ENCODE peak calls at places on chromosomes 1 and 21, in six cellular contexts. One of them, this sample, is unnamed.

GRCh38 chr1:1290238-1290731 is 10.0 kb downstream of the SCNN1D start:
- DNase-seq in OCI-LY7: peak; percentile 44
- DNase-seq in cardiac muscle cell: peak; percentile 56
- DNase-seq in fibroblast of mammary gland: no peak
- DNase-seq in HFF-Myc: no peak
- DNase-seq in mammary epithelial cell: no peak
- DNase-seq in this sample: peak; percentile 5

GRCh38 chr1:86757272-86757984 is 53.1 kb downstream of the SH3GLB1 start:
- DNase-seq in OCI-LY7: no peak
- DNase-seq in cardiac muscle cell: no peak
- DNase-seq in fibroblast of mammary gland: peak; percentile 80
- DNase-seq in HFF-Myc: no peak
- DNase-seq in mammary epithelial cell: peak; percentile 41
- DNase-seq in this sample: peak; percentile 72

GRCh38 chr1:99728494-99729235 is 37.8 kb downstream of the FRRS1 start:
- DNase-seq in OCI-LY7: peak; percentile 22
- DNase-seq in cardiac muscle cell: peak; percentile 9
- DNase-seq in fibroblast of mammary gland: peak; percentile 59
- DNase-seq in HFF-Myc: no peak
- DNase-seq in mammary epithelial cell: peak; percentile 12
- DNase-seq in this sample: no peak

GRCh38 chr1:169027607-169028320 is 78.7 kb upstream of the ATP1B1 start:
- DNase-seq in OCI-LY7: no peak
- DNase-seq in cardiac muscle cell: peak; percentile 81
- DNase-seq in fibroblast of mammary gland: no peak
- DNase-seq in HFF-Myc: no peak
- DNase-seq in mammary epithelial cell: no peak
- DNase-seq in this sample: no peak

GRCh38 chr1:171292799-171293198 is 21.2 kb upstream of the FMO4 start:
- DNase-seq in OCI-LY7: no peak
- DNase-seq in cardiac muscle cell: no peak
- DNase-seq in fibroblast of mammary gland: peak; percentile 96
- DNase-seq in HFF-Myc: peak; percentile 97
- DNase-seq in mammary epithelial cell: no peak
- DNase-seq in this sample: peak; percentile 18

GRCh38 chr21:36079010-36079649 is 9.3 kb downstream of the CBR1 start:
- DNase-seq in OCI-LY7: no peak
- DNase-seq in cardiac muscle cell: no peak
- DNase-seq in fibroblast of mammary gland: no peak
- DNase-seq in HFF-Myc: no peak
- DNase-seq in mammary epithelial cell: no peak
- DNase-seq in this sample: no peak

GRCh38 chr21:42102063-42102462 is 30.9 kb downstream of the UMODL1 start:
- DNase-seq in OCI-LY7: no peak
- DNase-seq in cardiac muscle cell: no peak
- DNase-seq in fibroblast of mammary gland: no peak
- DNase-seq in HFF-Myc: no peak
- DNase-seq in mammary epithelial cell: peak; percentile 64
- DNase-seq in this sample: peak; percentile 34

GRCh38 chr1:223421676-223422075 is 28.5 kb downstream of the CCDC185 start:
- DNase-seq in OCI-LY7: no peak
- DNase-seq in cardiac muscle cell: no peak
- DNase-seq in fibroblast of mammary gland: no peak
- DNase-seq in HFF-Myc: no peak
- DNase-seq in mammary epithelial cell: peak; percentile 84
- DNase-seq in this sample: no peak

GRCh38 chr1:31752258-31752657 is 11.9 kb downstream of the ADGRB2 start:
- DNase-seq in OCI-LY7: no peak
- DNase-seq in cardiac muscle cell: peak; percentile 50
- DNase-seq in fibroblast of mammary gland: no peak
- DNase-seq in HFF-Myc: no peak
- DNase-seq in mammary epithelial cell: no peak
- DNase-seq in this sample: no peak

GRCh38 chr1:10908266-10908665 is 104.2 kb upstream of the TARDBP start:
- DNase-seq in OCI-LY7: no peak
- DNase-seq in cardiac muscle cell: no peak
- DNase-seq in fibroblast of mammary gland: no peak
- DNase-seq in HFF-Myc: no peak
- DNase-seq in mammary epithelial cell: no peak
- DNase-seq in this sample: no peak

GRCh38 chr1:65009176-65009575 is 42.8 kb upstream of the JAK1 start:
- DNase-seq in OCI-LY7: no peak
- DNase-seq in cardiac muscle cell: no peak
- DNase-seq in fibroblast of mammary gland: no peak
- DNase-seq in HFF-Myc: no peak
- DNase-seq in mammary epithelial cell: no peak
- DNase-seq in this sample: no peak

GRCh38 chr1:200075938-200076546 is 48.5 kb downstream of the NR5A2 start:
- DNase-seq in OCI-LY7: no peak
- DNase-seq in cardiac muscle cell: no peak
- DNase-seq in fibroblast of mammary gland: peak; percentile 60
- DNase-seq in HFF-Myc: peak; percentile 43
- DNase-seq in mammary epithelial cell: peak; percentile 49
- DNase-seq in this sample: peak; percentile 80

GRCh38 chr1:156247460-156248322 is at the start of gene PAQR6:
- DNase-seq in OCI-LY7: no peak
- DNase-seq in cardiac muscle cell: no peak
- DNase-seq in fibroblast of mammary gland: no peak
- DNase-seq in HFF-Myc: no peak
- DNase-seq in mammary epithelial cell: no peak
- DNase-seq in this sample: no peak

GRCh38 chr1:27960762-27961645 is 1.2 kb downstream of the XKR8 start:
- DNase-seq in OCI-LY7: no peak
- DNase-seq in cardiac muscle cell: no peak
- DNase-seq in fibroblast of mammary gland: peak; percentile 24
- DNase-seq in HFF-Myc: no peak
- DNase-seq in mammary epithelial cell: peak; percentile 10
- DNase-seq in this sample: no peak

GRCh38 chr1:189970331-189971230 is 507.1 kb downstream of the BRINP3 start:
- DNase-seq in OCI-LY7: no peak
- DNase-seq in cardiac muscle cell: no peak
- DNase-seq in fibroblast of mammary gland: no peak
- DNase-seq in HFF-Myc: no peak
- DNase-seq in mammary epithelial cell: peak; percentile 0
- DNase-seq in this sample: no peak

GRCh38 chr21:44989943-44990780 is 50.3 kb downstream of the SLX9 start:
- DNase-seq in OCI-LY7: no peak
- DNase-seq in cardiac muscle cell: peak; percentile 62
- DNase-seq in fibroblast of mammary gland: no peak
- DNase-seq in HFF-Myc: no peak
- DNase-seq in mammary epithelial cell: no peak
- DNase-seq in this sample: no peak

GRCh38 chr1:182829285-182829932 is 9.7 kb upstream of the DHX9 start:
- DNase-seq in OCI-LY7: peak; percentile 72
- DNase-seq in cardiac muscle cell: no peak
- DNase-seq in fibroblast of mammary gland: no peak
- DNase-seq in HFF-Myc: no peak
- DNase-seq in mammary epithelial cell: no peak
- DNase-seq in this sample: no peak

GRCh38 chr1:26203642-26204318 is 13.4 kb downstream of the CATSPER4 start:
- DNase-seq in OCI-LY7: peak; percentile 11
- DNase-seq in cardiac muscle cell: no peak
- DNase-seq in fibroblast of mammary gland: no peak
- DNase-seq in HFF-Myc: no peak
- DNase-seq in mammary epithelial cell: no peak
- DNase-seq in this sample: no peak

GRCh38 chr1:205925730-205926129 is 17.5 kb downstream of the SLC26A9 start:
- DNase-seq in OCI-LY7: no peak
- DNase-seq in cardiac muscle cell: no peak
- DNase-seq in fibroblast of mammary gland: peak; percentile 99
- DNase-seq in HFF-Myc: no peak
- DNase-seq in mammary epithelial cell: peak; percentile 19
- DNase-seq in this sample: peak; percentile 77

GRCh38 chr1:244513493-244513892 is 52.4 kb downstream of the CATSPERE start:
- DNase-seq in OCI-LY7: no peak
- DNase-seq in cardiac muscle cell: no peak
- DNase-seq in fibroblast of mammary gland: no peak
- DNase-seq in HFF-Myc: no peak
- DNase-seq in mammary epithelial cell: no peak
- DNase-seq in this sample: no peak

GRCh38 chr1:30600258-30600657 is 123.1 kb downstream of the MATN1 start:
- DNase-seq in OCI-LY7: no peak
- DNase-seq in cardiac muscle cell: no peak
- DNase-seq in fibroblast of mammary gland: no peak
- DNase-seq in HFF-Myc: no peak
- DNase-seq in mammary epithelial cell: no peak
- DNase-seq in this sample: no peak

GRCh38 chr21:35142036-35142825 is 93.1 kb upstream of the RUNX1 start:
- DNase-seq in OCI-LY7: no peak
- DNase-seq in cardiac muscle cell: no peak
- DNase-seq in fibroblast of mammary gland: no peak
- DNase-seq in HFF-Myc: no peak
- DNase-seq in mammary epithelial cell: no peak
- DNase-seq in this sample: no peak

GRCh38 chr1:75233302-75233929 is 99.2 kb downstream of the LHX8 start:
- DNase-seq in OCI-LY7: peak; percentile 37
- DNase-seq in cardiac muscle cell: peak; percentile 60
- DNase-seq in fibroblast of mammary gland: peak; percentile 15
- DNase-seq in HFF-Myc: peak; percentile 6
- DNase-seq in mammary epithelial cell: peak; percentile 37
- DNase-seq in this sample: peak; percentile 20

GRCh38 chr1:47569681-47570470 is 132.0 kb downstream of the FOXD2 start:
- DNase-seq in OCI-LY7: no peak
- DNase-seq in cardiac muscle cell: peak; percentile 74
- DNase-seq in fibroblast of mammary gland: peak; percentile 87
- DNase-seq in HFF-Myc: peak; percentile 84
- DNase-seq in mammary epithelial cell: peak; percentile 92
- DNase-seq in this sample: peak; percentile 23

GRCh38 chr1:13922440-13922839 is 222.5 kb downstream of the PRDM2 start:
- DNase-seq in OCI-LY7: no peak
- DNase-seq in cardiac muscle cell: no peak
- DNase-seq in fibroblast of mammary gland: peak; percentile 40
- DNase-seq in HFF-Myc: no peak
- DNase-seq in mammary epithelial cell: no peak
- DNase-seq in this sample: no peak

GRCh38 chr1:22327411-22327810 is 124.2 kb upstream of the ZBTB40 start:
- DNase-seq in OCI-LY7: no peak
- DNase-seq in cardiac muscle cell: no peak
- DNase-seq in fibroblast of mammary gland: no peak
- DNase-seq in HFF-Myc: no peak
- DNase-seq in mammary epithelial cell: no peak
- DNase-seq in this sample: no peak

GRCh38 chr21:35457097-35457496 is 408.0 kb upstream of the RUNX1 start:
- DNase-seq in OCI-LY7: no peak
- DNase-seq in cardiac muscle cell: no peak
- DNase-seq in fibroblast of mammary gland: no peak
- DNase-seq in HFF-Myc: no peak
- DNase-seq in mammary epithelial cell: no peak
- DNase-seq in this sample: no peak

DNA sequence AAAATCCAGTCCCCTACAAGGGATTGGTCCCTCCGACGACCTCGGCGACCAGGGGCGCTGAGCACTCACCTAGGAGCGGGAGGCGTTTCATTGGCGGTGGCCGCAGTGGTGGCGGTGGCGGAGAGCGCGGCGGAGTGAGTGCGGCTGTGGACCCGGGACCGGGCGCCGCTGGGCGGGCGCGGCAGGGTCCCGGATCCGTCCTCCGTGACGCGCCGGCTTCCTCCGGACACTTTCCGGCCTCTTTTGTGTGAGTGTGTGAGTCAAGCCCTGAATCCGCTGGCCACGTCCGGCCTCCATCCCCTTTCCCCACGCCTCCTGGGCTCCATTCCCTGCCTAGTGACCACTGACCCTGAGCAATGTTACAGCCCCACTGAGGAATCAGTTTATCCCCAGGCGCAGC is at the start of gene ADGRL4:
- DNase-seq in OCI-LY7: no peak
- DNase-seq in cardiac muscle cell: peak; percentile 31
- DNase-seq in fibroblast of mammary gland: peak; percentile 57
- DNase-seq in HFF-Myc: no peak
- DNase-seq in mammary epithelial cell: no peak
- DNase-seq in this sample: peak; percentile 24
- H3K4me3 ChIP-seq in OCI-LY7: no peak within 1 kb of the TSS
- H3K4me3 ChIP-seq in cardiac muscle cell: peak within 1 kb of the TSS; percentile 8
- H3K4me3 ChIP-seq in fibroblast of mammary gland: peak within 1 kb of the TSS; percentile 53
- H3K4me3 ChIP-seq in HFF-Myc: peak within 1 kb of the TSS; percentile 21
- H3K4me3 ChIP-seq in mammary epithelial cell: no peak within 1 kb of the TSS
- H3K4me3 ChIP-seq in this sample: peak within 1 kb of the TSS; percentile 56

GRCh38 chr1:161486806-161487482 is 18.3 kb upstream of the FCGR2A start:
- DNase-seq in OCI-LY7: peak; percentile 81
- DNase-seq in cardiac muscle cell: peak; percentile 80
- DNase-seq in fibroblast of mammary gland: peak; percentile 81
- DNase-seq in HFF-Myc: peak; percentile 62
- DNase-seq in mammary epithelial cell: peak; percentile 46
- DNase-seq in this sample: peak; percentile 8
- TF ChIP-seq CTCF in OCI-LY7: peak; percentile 95
- TF ChIP-seq CTCF in cardiac muscle cell: peak; percentile 70
- TF ChIP-seq CTCF in fibroblast of mammary gland: peak; percentile 82
- TF ChIP-seq CTCF in HFF-Myc: peak; percentile 67
- TF ChIP-seq CTCF in mammary epithelial cell: peak; percentile 47
- TF ChIP-seq CTCF in this sample: peak; percentile 59

GRCh38 chr1:19511117-19511516 is 25.8 kb upstream of the CAPZB start:
- DNase-seq in OCI-LY7: no peak
- DNase-seq in cardiac muscle cell: no peak
- DNase-seq in fibroblast of mammary gland: no peak
- DNase-seq in HFF-Myc: no peak
- DNase-seq in mammary epithelial cell: no peak
- DNase-seq in this sample: no peak

GRCh38 chr1:19504796-19505693 is 19.7 kb upstream of the CAPZB start:
- DNase-seq in OCI-LY7: no peak
- DNase-seq in cardiac muscle cell: no peak
- DNase-seq in fibroblast of mammary gland: peak; percentile 92
- DNase-seq in HFF-Myc: no peak
- DNase-seq in mammary epithelial cell: peak; percentile 20
- DNase-seq in this sample: peak; percentile 93

GRCh38 chr1:19505694-19506457 is 20.5 kb upstream of the CAPZB start:
- DNase-seq in OCI-LY7: peak; percentile 81
- DNase-seq in cardiac muscle cell: no peak
- DNase-seq in fibroblast of mammary gland: no peak
- DNase-seq in HFF-Myc: no peak
- DNase-seq in mammary epithelial cell: no peak
- DNase-seq in this sample: no peak
- H3K4me3 ChIP-seq in OCI-LY7: peak overlapping the region; percentile 42
- H3K4me3 ChIP-seq in cardiac muscle cell: no peak overlapping the region
- H3K4me3 ChIP-seq in fibroblast of mammary gland: no peak overlapping the region
- H3K4me3 ChIP-seq in HFF-Myc: no peak overlapping the region
- H3K4me3 ChIP-seq in mammary epithelial cell: no peak overlapping the region
- H3K4me3 ChIP-seq in this sample: no peak overlapping the region

DNA sequence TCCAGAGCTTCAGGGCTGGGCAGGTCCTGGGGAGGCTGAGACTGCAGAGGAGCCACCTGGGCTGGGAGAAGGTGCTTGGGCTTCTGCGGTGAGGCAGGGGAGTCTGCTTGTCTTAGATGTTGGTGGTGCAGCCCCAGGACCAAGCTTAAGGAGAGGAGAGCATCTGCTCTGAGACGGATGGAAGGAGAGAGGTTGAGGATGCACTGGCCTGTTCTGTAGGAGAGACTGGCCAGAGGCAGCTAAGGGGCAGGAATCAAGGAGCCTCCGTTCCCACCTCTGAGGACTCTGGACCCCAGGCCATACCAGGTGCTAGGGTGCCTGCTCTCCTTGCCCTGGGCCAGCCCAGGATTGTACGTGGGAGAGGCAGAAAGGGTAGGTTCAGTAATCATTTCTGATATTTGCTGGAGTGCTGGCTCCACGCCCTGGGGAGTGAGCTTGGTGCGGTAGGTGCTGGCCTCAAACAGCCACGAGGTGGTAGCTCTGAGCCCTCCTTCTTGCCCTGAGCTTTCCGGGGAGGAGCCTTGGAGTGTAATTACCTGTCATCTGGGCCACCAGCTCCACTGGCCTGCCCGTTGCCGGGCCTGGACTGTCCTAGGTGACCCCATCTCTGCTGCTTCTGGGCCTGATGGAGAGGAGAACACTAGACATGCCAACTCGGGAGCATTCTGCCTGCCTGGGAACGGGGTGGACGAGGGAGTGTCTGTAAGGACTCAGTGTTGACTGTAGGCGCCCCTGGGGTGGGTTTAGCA is 9.3 kb downstream of the MYBPH start:
- DNase-seq in OCI-LY7: peak; percentile 35
- DNase-seq in cardiac muscle cell: peak; percentile 31
- DNase-seq in fibroblast of mammary gland: no peak
- DNase-seq in HFF-Myc: no peak
- DNase-seq in mammary epithelial cell: no peak
- DNase-seq in this sample: no peak
- TF ChIP-seq CTCF in OCI-LY7: peak; percentile 65
- TF ChIP-seq CTCF in cardiac muscle cell: peak; percentile 21
- TF ChIP-seq CTCF in fibroblast of mammary gland: no peak
- TF ChIP-seq CTCF in HFF-Myc: no peak
- TF ChIP-seq CTCF in mammary epithelial cell: no peak
- TF ChIP-seq CTCF in this sample: no peak